ENCODE peak calls at places on chromosome 4, in four cellular contexts. W is HepG2, E is WTC11, S is K562. F is an unnamed sample.

GRCh38 chr4:168540086-168540864 is 43.4 kb downstream of the PALLD start:
- DNase-seq in W (no peak), E (no peak), S (no peak), F (no peak)

GRCh38 chr4:108527729-108528128 is 92.6 kb upstream of the RPL34 start:
- DNase-seq in W (no peak), E (no peak), S (no peak), F (no peak)

GRCh38 chr4:83852085-83852451 is 316.2 kb downstream of the GPAT3 start:
- DNase-seq in W (peak; percentile 25), E (no peak), S (no peak), F (no peak)

GRCh38 chr4:76271248-76271647 is 19.7 kb downstream of the FAM47E start:
- DNase-seq in W (no peak), E (no peak), S (no peak), F (no peak)

GRCh38 chr4:140637836-140638235 is 69.1 kb upstream of the UCP1 start:
- DNase-seq in W (peak; percentile 59), E (peak; percentile 45), S (peak; percentile 49), F (peak; percentile 51)

GRCh38 chr4:123952530-123953274 is 556.1 kb downstream of the SPRY1 start:
- DNase-seq in W (no peak), E (no peak), S (no peak), F (no peak)

GRCh38 chr4:16082424-16083216 is 1.2 kb downstream of the PROM1 start:
- DNase-seq in W (peak; percentile 39), E (peak; percentile 93), S (no peak), F (peak; percentile 15)

GRCh38 chr4:127606823-127607222 is 25.9 kb upstream of the INTU start:
- DNase-seq in W (no peak), E (no peak), S (no peak), F (no peak)

GRCh38 chr4:3011456-3012220 is 48.3 kb downstream of the GRK4 start:
- DNase-seq in W (no peak), E (no peak), S (no peak), F (no peak)

GRCh38 chr4:9969526-9970398 is 51.5 kb downstream of the SLC2A9 start:
- DNase-seq in W (no peak), E (no peak), S (no peak), F (no peak)

GRCh38 chr4:47427936-47428335 is 35.6 kb downstream of the COMMD8 start:
- DNase-seq in W (no peak), E (no peak), S (no peak), F (no peak)

GRCh38 chr4:113553082-113553481 is 208.5 kb downstream of the CAMK2D start:
- DNase-seq in W (no peak), E (no peak), S (no peak), F (no peak)

GRCh38 chr4:76377922-76378321 is 43.0 kb downstream of the CCDC158 start:
- DNase-seq in W (peak; percentile 44), E (peak; percentile 54), S (peak; percentile 61), F (peak; percentile 61)

GRCh38 chr4:43253511-43253910 is 361.0 kb downstream of the GRXCR1 start:
- DNase-seq in W (no peak), E (no peak), S (no peak), F (no peak)

GRCh38 chr4:16203083-16203482 is 23.2 kb downstream of the TAPT1 start:
- DNase-seq in W (no peak), E (no peak), S (no peak), F (no peak)

GRCh38 chr4:18051281-18051680 is 29.7 kb upstream of the LCORL start:
- DNase-seq in W (no peak), E (no peak), S (no peak), F (no peak)

GRCh38 chr4:133150643-133151300 is 1.7 kb downstream of the PCDH10 start:
- DNase-seq in W (no peak), E (peak; percentile 56), S (no peak), F (no peak)

GRCh38 chr4:184356366-184356765 is 118.0 kb downstream of the IRF2 start:
- DNase-seq in W (no peak), E (no peak), S (no peak), F (no peak)

GRCh38 chr4:151344948-151345347 is 19.5 kb upstream of the SH3D19 start:
- DNase-seq in W (no peak), E (no peak), S (no peak), F (no peak)

GRCh38 chr4:165560941-165561340 is 182.1 kb downstream of the CPE start:
- DNase-seq in W (no peak), E (no peak), S (no peak), F (no peak)

GRCh38 chr4:137283737-137284136 is 248.6 kb downstream of the PCDH18 start:
- DNase-seq in W (no peak), E (no peak), S (no peak), F (no peak)

GRCh38 chr4:38189445-38189844 is 229.2 kb downstream of the PTTG2 start:
- DNase-seq in W (peak; percentile 65), E (no peak), S (no peak), F (no peak)

GRCh38 chr4:8900588-8900987 is 28.9 kb upstream of the HMX1 start:
- DNase-seq in W (no peak), E (no peak), S (no peak), F (no peak)

GRCh38 chr4:70969076-70969475 is 24.4 kb upstream of the DCK start:
- DNase-seq in W (no peak), E (no peak), S (no peak), F (no peak)

GRCh38 chr4:112083587-112084347 is 61.5 kb upstream of the FAM241A start:
- DNase-seq in W (peak; percentile 18), E (no peak), S (no peak), F (no peak)

GRCh38 chr4:8393593-8394038 is 46.9 kb downstream of the ACOX3 start:
- DNase-seq in W (no peak), E (no peak), S (no peak), F (no peak)

GRCh38 chr4:151322565-151322964 is 2.8 kb downstream of the SH3D19 start:
- DNase-seq in W (no peak), E (no peak), S (no peak), F (no peak)

GRCh38 chr4:89788243-89789072 is 48.5 kb downstream of the SNCA start:
- DNase-seq in W (no peak), E (no peak), S (no peak), F (no peak)

GRCh38 chr4:150078041-150078995 is at the start of gene DCLK2:
- DNase-seq in W (no peak), E (peak; percentile 57), S (peak; percentile 22), F (peak; percentile 77)

GRCh38 chr4:41098649-41099048 is 115.7 kb downstream of the APBB2 start:
- DNase-seq in W (no peak), E (no peak), S (no peak), F (no peak)

GRCh38 chr4:33467291-33467690 is 2747.1 kb downstream of the PCDH7 start:
- DNase-seq in W (no peak), E (peak; percentile 34), S (no peak), F (no peak)

GRCh38 chr4:174524242-174524641 is 2.0 kb upstream of the HPGD start:
- DNase-seq in W (no peak), E (no peak), S (peak; percentile 11), F (no peak)

GRCh38 chr4:90958256-90958895 is 831.2 kb downstream of the CCSER1 start:
- DNase-seq in W (no peak), E (no peak), S (no peak), F (peak; percentile 37)

GRCh38 chr4:71069063-71069462 is 75.6 kb downstream of the DCK start:
- DNase-seq in W (no peak), E (no peak), S (no peak), F (no peak)

GRCh38 chr4:7286170-7286569 is 93.8 kb downstream of the SORCS2 start:
- DNase-seq in W (no peak), E (no peak), S (no peak), F (no peak)

GRCh38 chr4:110073045-110073845 is 125.2 kb downstream of the ELOVL6 start:
- DNase-seq in W (no peak), E (no peak), S (no peak), F (no peak)

DNA sequence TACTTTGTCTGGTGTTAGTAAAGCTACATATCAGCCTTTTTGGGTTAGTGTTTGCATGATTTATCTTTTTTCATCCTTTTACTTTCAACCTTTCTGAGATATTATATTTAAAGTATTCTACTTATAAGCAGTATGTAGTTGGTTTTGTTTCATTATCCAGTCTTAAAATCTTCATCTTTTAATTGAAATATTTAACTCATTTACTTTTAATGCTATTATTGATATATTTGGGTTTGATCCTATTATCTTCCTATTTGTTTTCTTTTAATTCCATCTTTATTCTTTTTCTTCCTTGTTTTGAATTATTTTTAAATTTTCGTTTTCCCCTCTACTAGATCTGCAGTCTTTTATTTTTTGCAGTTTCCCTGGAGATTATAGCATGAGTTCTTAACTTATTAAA is 44.0 kb downstream of the CLDN22 start:
- DNase-seq in W (no peak), E (no peak), S (no peak), F (no peak)
- TF ChIP-seq ELF4 in W (no peak), E (no peak), S (no peak), F (no peak)

GRCh38 chr4:173013232-173013932 is 155.2 kb upstream of the GALNT7 start:
- DNase-seq in W (peak; percentile 21), E (peak; percentile 66), S (peak; percentile 62), F (peak; percentile 44)
- TF ChIP-seq ELF4 in W (no peak), E (no peak), S (no peak), F (no peak)

GRCh38 chr4:189128341-189128740 is 812.3 kb upstream of the FRG1 start:
- DNase-seq in W (no peak), E (no peak), S (no peak), F (no peak)
- TF ChIP-seq ELF4 in W (no peak), E (no peak), S (no peak), F (no peak)

GRCh38 chr4:28886934-28887333 is 1833.2 kb upstream of the PCDH7 start:
- DNase-seq in W (no peak), E (no peak), S (no peak), F (no peak)
- TF ChIP-seq ELF4 in W (no peak), E (no peak), S (no peak), F (no peak)

GRCh38 chr4:81490761-81491160 is 19.1 kb upstream of the RASGEF1B start:
- DNase-seq in W (no peak), E (no peak), S (no peak), F (no peak)
- TF ChIP-seq ELF4 in W (no peak), E (no peak), S (no peak), F (no peak)

GRCh38 chr4:36573441-36573840 is 292.0 kb downstream of the DTHD1 start:
- DNase-seq in W (no peak), E (no peak), S (no peak), F (no peak)

DNA sequence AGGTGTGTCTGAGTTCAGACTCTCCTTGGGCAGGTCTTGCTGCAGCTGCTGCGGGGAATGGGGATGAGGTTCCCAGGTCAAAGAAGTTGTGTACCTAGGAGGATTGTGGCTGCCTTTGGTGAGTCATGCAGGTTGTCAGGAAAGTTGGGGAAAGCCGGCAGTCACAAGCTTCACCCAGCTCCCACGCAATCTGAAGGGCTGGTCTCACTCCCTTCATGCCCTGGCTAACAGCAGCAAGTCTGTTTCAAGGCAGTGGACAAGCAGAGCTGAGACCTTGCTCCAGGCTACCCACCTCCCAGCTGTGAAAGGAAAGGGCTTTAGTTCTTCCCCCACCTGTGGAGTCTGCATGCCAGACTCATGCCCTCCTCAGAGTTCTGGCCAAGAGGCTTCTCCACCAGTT is 287.2 kb downstream of the DTHD1 start:
- DNase-seq in W (no peak), E (no peak), S (no peak), F (no peak)
- TF ChIP-seq ELF4 in W (no peak), E (no peak), S (no peak), F (no peak)

DNA sequence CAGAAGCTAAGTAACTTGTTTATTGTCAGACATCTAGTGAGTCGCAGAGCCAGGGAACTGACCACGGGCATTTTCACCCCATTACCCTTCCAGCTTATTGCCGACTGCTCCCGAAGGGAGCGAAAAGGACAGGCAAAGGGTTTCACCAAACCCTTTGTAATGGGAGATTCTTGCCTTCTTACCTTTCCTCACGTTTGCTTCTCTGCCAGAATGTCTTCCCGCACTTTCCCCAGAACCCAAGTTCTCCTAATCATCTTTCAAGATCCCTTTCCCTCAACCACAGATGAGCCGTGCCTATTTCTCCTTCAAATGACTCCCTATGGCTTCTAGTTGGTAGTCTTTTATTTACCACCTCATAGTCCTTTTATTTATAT is 520 bp upstream of the SRP72 start:
- DNase-seq in W (no peak), E (no peak), S (peak; percentile 17), F (no peak)
- TF ChIP-seq ELF4 in W (no peak), E (no peak), S (no peak), F (no peak)

F was measured in HEK293T.